ENCODE peak calls at places on chromosome 22, in four cellular contexts. Z, C, U and N are unnamed samples.

GRCh38 chr22:35418088-35418487 is 18.1 kb downstream of the MCM5 start:
- DNase-seq in Z (no peak), C (no peak), U (no peak), N (no peak)

GRCh38 chr22:26576026-26576680 is 13.8 kb downstream of the TPST2 start:
- DNase-seq in Z (no peak), C (no peak), U (no peak), N (no peak)

GRCh38 chr22:50674127-50674493 is 1.5 kb downstream of the SHANK3 start:
- DNase-seq in Z (no peak), C (no peak), U (no peak), N (no peak)

GRCh38 chr22:48897638-48897954 is 930.1 kb downstream of the BRD1 start:
- DNase-seq in Z (no peak), C (no peak), U (no peak), N (no peak)

GRCh38 chr22:25942989-25943411 is 201.0 kb downstream of the MYO18B start:
- DNase-seq in Z (no peak), C (no peak), U (no peak), N (no peak)

GRCh38 chr22:48075604-48076400 is 1313.4 kb downstream of the TBC1D22A start:
- DNase-seq in Z (no peak), C (no peak), U (no peak), N (no peak)

GRCh38 chr22:48167238-48167637 is 1404.8 kb downstream of the TBC1D22A start:
- DNase-seq in Z (no peak), C (peak; percentile 17), U (no peak), N (no peak)

GRCh38 chr22:25880524-25880923 is 138.5 kb downstream of the MYO18B start:
- DNase-seq in Z (no peak), C (no peak), U (no peak), N (peak; percentile 58)

GRCh38 chr22:44664149-44664548 is 37.9 kb upstream of the PRR5 start:
- DNase-seq in Z (no peak), C (no peak), U (peak; percentile 63), N (peak; percentile 53)

GRCh38 chr22:48105254-48105653 is 1342.8 kb downstream of the TBC1D22A start:
- DNase-seq in Z (no peak), C (no peak), U (no peak), N (no peak)

GRCh38 chr22:37456351-37456750 is 29.1 kb upstream of the ELFN2 start:
- DNase-seq in Z (no peak), C (no peak), U (no peak), N (no peak)

GRCh38 chr22:28885939-28886338 is 2.6 kb downstream of the ZNRF3 start:
- DNase-seq in Z (no peak), C (no peak), U (no peak), N (no peak)

GRCh38 chr22:24535348-24535747 is 19.6 kb downstream of the GUCD1 start:
- DNase-seq in Z (no peak), C (no peak), U (no peak), N (no peak)

GRCh38 chr22:48920776-48921241 is 906.9 kb downstream of the BRD1 start:
- DNase-seq in Z (no peak), C (no peak), U (no peak), N (no peak)

GRCh38 chr22:18994780-18995711 is 59.0 kb upstream of the PRODH start:
- DNase-seq in Z (no peak), C (peak; percentile 37), U (no peak), N (no peak)

GRCh38 chr22:19610518-19611253 is 86.5 kb upstream of the CLDN5 start:
- DNase-seq in Z (no peak), C (no peak), U (no peak), N (no peak)

GRCh38 chr22:37552560-37553163 is 7.6 kb upstream of the CDC42EP1 start:
- DNase-seq in Z (no peak), C (peak; percentile 89), U (no peak), N (no peak)

GRCh38 chr22:11616811-11617210 is 3911.2 kb upstream of the OR11H1 start:
- DNase-seq in Z (no peak), C (no peak), U (no peak), N (no peak)

GRCh38 chr22:47061226-47061625 is 298.8 kb downstream of the TBC1D22A start:
- DNase-seq in Z (no peak), C (no peak), U (no peak), N (no peak)

GRCh38 chr22:40043793-40044101 is 49.0 kb downstream of the FAM83F start:
- DNase-seq in Z (no peak), C (no peak), U (no peak), N (no peak)

GRCh38 chr22:40042312-40042711 is 47.6 kb downstream of the FAM83F start:
- DNase-seq in Z (no peak), C (no peak), U (no peak), N (no peak)

GRCh38 chr22:40044102-40044869 is 49.5 kb downstream of the FAM83F start:
- DNase-seq in Z (peak; percentile 99), C (peak; percentile 96), U (peak; percentile 97), N (peak; percentile 100)

GRCh38 chr22:40041738-40042137 is 47.0 kb downstream of the FAM83F start:
- DNase-seq in Z (no peak), C (no peak), U (no peak), N (no peak)

GRCh38 chr22:40043086-40043485 is 48.3 kb downstream of the FAM83F start:
- DNase-seq in Z (no peak), C (no peak), U (no peak), N (no peak)
- H3K4me3 ChIP-seq in Z (no peak overlapping the region), C (no peak overlapping the region), U (peak overlapping the region; percentile 71), N (no peak overlapping the region)

DNA sequence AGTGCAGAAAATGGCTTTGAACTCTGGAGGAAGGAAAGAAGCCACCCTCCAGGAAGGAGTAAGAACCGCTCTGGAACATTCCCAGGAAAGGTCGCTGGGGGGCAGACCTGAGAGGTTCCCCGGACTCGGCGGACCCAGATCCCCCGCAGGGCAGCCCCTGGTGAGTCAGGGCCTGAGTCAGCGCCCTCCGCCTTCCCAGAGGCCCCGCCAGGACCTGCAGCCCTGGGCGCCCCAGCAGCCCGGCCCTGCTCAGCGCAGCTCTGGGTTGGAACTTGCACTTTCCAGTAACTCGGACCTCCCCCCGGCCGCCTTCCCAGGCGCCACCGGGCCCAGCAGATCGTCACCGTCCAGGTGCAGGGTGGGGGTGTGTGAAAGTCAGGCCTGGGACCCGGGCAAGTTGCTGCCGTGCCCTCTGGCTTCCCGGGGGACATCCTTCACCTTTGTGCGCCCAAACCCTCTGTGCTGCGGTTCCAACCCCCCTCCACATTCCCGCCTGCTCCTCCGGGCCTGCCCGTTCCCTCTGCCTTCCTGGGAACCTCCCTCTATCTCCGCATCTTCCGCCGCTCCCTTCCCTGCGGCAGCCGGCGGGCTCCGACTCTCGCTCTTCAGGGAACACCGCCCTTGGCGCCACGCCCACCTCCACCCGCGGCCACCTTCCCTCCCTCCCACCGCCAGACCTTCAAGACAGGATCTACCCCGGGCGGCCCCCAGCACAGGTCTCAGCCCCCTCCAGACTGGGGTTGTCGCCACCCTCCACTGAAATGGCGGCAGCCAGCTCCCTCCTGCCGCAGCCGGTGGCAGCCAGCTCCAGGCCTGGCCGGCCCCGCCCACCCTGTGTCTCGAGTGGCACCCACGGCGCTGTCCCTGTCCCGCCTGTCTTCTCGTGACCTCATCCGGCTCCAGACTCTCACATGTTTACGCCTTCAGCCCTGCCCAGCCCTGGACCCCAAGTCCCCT is 36.8 kb upstream of the WNT7B start:
- DNase-seq in Z (peak; percentile 81), C (peak; percentile 89), U (peak; percentile 95), N (peak; percentile 90)
- TF ChIP-seq CTCF in Z (peak; percentile 63), C (peak; percentile 85), U (peak; percentile 77), N (peak; percentile 74)

DNA sequence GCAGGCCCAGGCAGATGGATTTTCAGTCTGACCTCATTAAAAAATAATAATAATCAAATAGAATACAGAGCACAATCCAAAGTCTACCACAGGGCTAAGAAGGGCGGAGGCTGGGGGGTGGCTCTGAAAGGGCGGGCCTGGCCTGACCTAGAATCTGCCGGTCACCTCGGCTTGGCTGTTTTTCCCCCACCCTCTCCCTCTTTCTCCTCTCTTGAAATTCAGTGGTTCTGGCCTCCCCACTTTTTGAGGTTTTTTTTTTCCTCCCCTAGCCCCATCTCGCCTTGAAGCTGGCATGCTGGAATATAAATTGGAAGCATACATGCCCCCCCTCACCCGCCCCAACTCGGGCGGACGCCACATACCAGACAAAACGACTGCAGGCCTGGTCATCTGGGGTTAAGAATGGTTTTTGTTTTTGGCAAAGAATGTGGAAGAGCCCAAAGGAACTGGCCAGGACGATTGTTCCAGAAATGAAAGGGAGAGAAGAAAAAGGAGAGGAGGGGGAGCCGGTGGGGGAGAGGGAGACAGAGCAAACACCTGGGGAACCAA is 25.1 kb downstream of the MN1 start:
- DNase-seq in Z (no peak), C (no peak), U (no peak), N (no peak)
- H3K4me3 ChIP-seq in Z (no peak overlapping the region), C (no peak overlapping the region), U (peak overlapping the region; percentile 4), N (no peak overlapping the region)

GRCh38 chr22:36453266-36453607 is 28.2 kb downstream of the TXN2 start:
- DNase-seq in Z (no peak), C (no peak), U (no peak), N (peak; percentile 34)
- TF ChIP-seq CTCF in Z (no peak), C (no peak), U (no peak), N (no peak)

DNA sequence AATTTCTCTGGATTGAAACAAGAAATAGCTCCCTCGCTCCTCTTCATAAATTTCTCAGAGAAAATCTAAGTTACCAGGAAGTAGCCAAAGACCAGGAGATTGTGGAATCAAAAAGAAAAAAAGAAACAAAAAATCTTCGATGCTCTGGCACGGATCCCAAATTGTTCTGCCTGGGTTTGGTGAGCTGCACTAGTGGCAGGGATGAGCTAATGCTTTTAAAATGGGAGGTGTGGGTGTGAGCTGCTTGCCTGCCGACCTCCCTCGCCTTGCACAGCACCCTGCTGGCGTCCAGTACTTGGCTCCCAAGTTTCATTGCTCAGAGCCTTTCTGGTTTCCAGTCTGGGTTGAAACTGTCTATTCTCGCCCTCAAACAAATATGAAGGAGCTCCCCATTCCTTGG is 2.5 kb downstream of the TIMP3 start:
- DNase-seq in Z (no peak), C (no peak), U (no peak), N (no peak)
- H3K4me3 ChIP-seq in Z (peak overlapping the region; percentile 62), C (no peak overlapping the region), U (peak overlapping the region; percentile 77), N (no peak overlapping the region)

DNA sequence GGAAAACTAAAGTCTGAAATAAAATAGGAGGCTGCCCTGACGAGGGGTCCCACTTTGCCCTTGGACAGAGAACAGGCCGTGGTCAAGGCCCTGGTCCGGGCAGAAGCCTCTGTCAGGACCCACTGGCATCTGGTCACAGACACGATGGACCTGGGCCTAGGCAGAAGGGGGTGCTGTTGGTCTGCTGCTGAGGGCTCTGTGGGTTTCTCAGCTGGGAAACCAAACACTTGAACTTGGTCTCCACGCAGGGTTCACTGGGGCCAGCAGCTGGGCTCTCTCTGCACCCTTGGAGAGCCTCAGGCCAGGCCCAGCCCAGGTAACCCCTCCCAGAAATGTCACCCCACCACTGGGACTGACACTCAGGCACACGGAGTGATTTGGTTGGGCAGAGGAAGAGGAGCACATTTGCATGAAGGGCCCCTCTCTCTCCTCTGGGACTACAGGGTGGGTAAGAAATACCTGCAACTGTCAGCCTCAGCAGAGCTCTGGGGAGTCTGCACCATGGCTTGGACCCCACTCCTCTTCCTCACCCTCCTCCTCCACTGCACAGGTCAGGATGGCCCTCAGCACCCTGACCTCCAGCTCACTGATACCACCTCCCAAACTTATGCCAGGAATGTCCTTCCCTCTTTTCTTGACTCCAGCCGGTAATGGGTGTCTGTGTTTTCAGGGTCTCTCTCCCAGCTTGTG is 48.1 kb upstream of the TOP3B start:
- DNase-seq in Z (no peak), C (peak; percentile 73), U (no peak), N (peak; percentile 84)
- TF ChIP-seq CTCF in Z (peak; percentile 4), C (no peak), U (no peak), N (peak; percentile 81)